ENCODE peak calls at places on chromosome 13, in ten cellular contexts. S is epithelial cell of esophagus; M is spleen; W is CD8-positive, alpha-beta T cell; C is dorsolateral prefrontal cortex; B is uterus; A is AG09309; L is osteoblast; O is ovary; Y is astrocyte of the cerebellum. R is an unnamed sample.

GRCh38 chr13:20118268-20119140 is 42.3 kb downstream of the GJA3 start:
- DNase-seq in M (peak; percentile 80), B (peak; percentile 48), A (no peak), S (peak; percentile 17), C (no peak), L (peak; percentile 89), W (peak; percentile 47), Y (no peak), O (peak; percentile 55), R (no peak)

GRCh38 chr13:20387441-20387971 is 138.2 kb downstream of the CRYL1 start:
- DNase-seq in C (no peak), O (no peak), W (no peak), B (no peak), M (no peak), S (peak; percentile 98), A (no peak), L (peak; percentile 87), Y (no peak), R (no peak)

GRCh38 chr13:85362980-85363379 is 436.2 kb downstream of the SLITRK6 start:
- DNase-seq in M (no peak), B (no peak), S (no peak), W (no peak), A (no peak), L (no peak), O (no peak), Y (no peak), C (no peak), R (no peak)

GRCh38 chr13:20544186-20544914 is 18.7 kb upstream of the CRYL1 start:
- DNase-seq in W (no peak), L (no peak), S (no peak), Y (no peak), B (no peak), A (no peak), O (no peak), M (no peak), C (no peak), R (no peak)

GRCh38 chr13:46866150-46866549 is 30.7 kb downstream of the HTR2A start:
- DNase-seq in M (no peak), C (no peak), A (peak; percentile 8), Y (no peak), S (peak; percentile 72), B (peak; percentile 15), W (no peak), L (no peak), O (no peak), R (peak; percentile 21)

GRCh38 chr13:36420437-36420891 is 11.8 kb upstream of the CCNA1 start:
- DNase-seq in W (peak; percentile 57), C (peak; percentile 61), L (peak; percentile 85), B (peak; percentile 79), O (peak; percentile 68), Y (peak; percentile 61), S (peak; percentile 76), A (peak; percentile 24), M (peak; percentile 81), R (peak; percentile 86)

GRCh38 chr13:86476656-86477055 is 677.4 kb upstream of the SLITRK6 start:
- DNase-seq in O (no peak), M (no peak), Y (no peak), W (no peak), C (no peak), L (no peak), A (no peak), S (no peak), B (no peak), R (no peak)

GRCh38 chr13:22700488-22700887 is 480.3 kb upstream of the SGCG start:
- DNase-seq in W (no peak), C (no peak), O (no peak), Y (no peak), B (no peak), M (no peak), L (no peak), A (no peak), S (no peak), R (no peak)

GRCh38 chr13:111353508-111353907 is 33.1 kb downstream of the TEX29 start:
- DNase-seq in S (no peak), M (no peak), C (no peak), Y (no peak), B (no peak), W (no peak), L (no peak), A (no peak), O (no peak), R (no peak)

GRCh38 chr13:111359930-111360329 is 39.5 kb downstream of the TEX29 start:
- DNase-seq in S (no peak), A (no peak), C (no peak), L (no peak), M (no peak), B (no peak), Y (no peak), O (no peak), W (no peak), R (no peak)

GRCh38 chr13:111360452-111360851 is 40.0 kb downstream of the TEX29 start:
- DNase-seq in A (no peak), O (no peak), L (no peak), M (no peak), B (no peak), W (no peak), S (no peak), C (no peak), Y (no peak), R (no peak)

GRCh38 chr13:111359237-111359915 is 38.9 kb downstream of the TEX29 start:
- DNase-seq in O (no peak), A (no peak), S (no peak), M (no peak), B (no peak), W (no peak), L (no peak), C (no peak), Y (no peak), R (no peak)

GRCh38 chr13:111354789-111355188 is 34.3 kb downstream of the TEX29 start:
- DNase-seq in S (no peak), W (no peak), L (no peak), O (no peak), B (no peak), A (no peak), Y (no peak), C (no peak), M (no peak), R (no peak)
- TF ChIP-seq CTCF in S (no peak), W (no peak), L (no peak), O (no peak), B (no peak), A (no peak), Y (no peak), C (no peak), M (no peak), R (no peak)

GRCh38 chr13:28817204-28817603 is 2.9 kb upstream of the MTUS2 start:
- DNase-seq in Y (no peak), L (peak; percentile 13), B (no peak), C (no peak), S (no peak), O (no peak), A (no peak), W (no peak), M (no peak), R (no peak)

GRCh38 chr13:28822161-28822560 is 2.0 kb downstream of the MTUS2 start:
- DNase-seq in Y (no peak), W (no peak), B (no peak), M (no peak), A (no peak), O (no peak), L (peak; percentile 34), C (no peak), S (no peak), R (no peak)

GRCh38 chr13:28819046-28819747 is 942 bp upstream of the MTUS2 start:
- DNase-seq in S (peak; percentile 21), B (peak; percentile 19), L (no peak), M (no peak), Y (no peak), O (no peak), W (no peak), A (no peak), C (no peak), R (no peak)

GRCh38 chr13:28820099-28821051 is at the start of gene MTUS2:
- DNase-seq in Y (no peak), C (no peak), S (peak; percentile 18), B (no peak), O (no peak), M (no peak), A (no peak), L (peak; percentile 34), W (no peak), R (no peak)

DNA sequence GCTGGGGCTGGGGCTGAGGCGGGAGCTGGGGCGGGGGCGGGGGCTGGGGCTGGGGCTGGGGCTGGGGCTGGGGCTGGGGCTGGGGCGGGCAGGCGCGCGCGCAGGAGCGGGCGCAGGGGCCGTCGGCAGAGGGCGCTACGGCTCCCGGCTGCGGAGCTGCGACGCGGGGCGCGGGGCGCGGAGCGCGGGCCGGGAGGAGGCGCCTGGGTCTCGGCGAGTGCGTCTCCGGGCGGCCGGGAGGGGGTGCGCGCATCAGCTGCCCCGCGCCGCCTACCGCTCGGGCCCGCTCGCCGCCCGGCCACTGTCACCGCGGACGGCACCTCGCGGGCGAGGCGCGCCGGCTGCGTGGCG is 416 bp upstream of the MTUS2 start:
- DNase-seq in O (no peak), W (peak; percentile 17), Y (no peak), C (no peak), B (no peak), A (no peak), S (peak; percentile 59), L (peak; percentile 96), M (no peak), R (no peak)
- H3K4me3 ChIP-seq in O (no peak overlapping the region), W (no peak overlapping the region), Y (peak overlapping the region; percentile 28), C (peak overlapping the region; percentile 71), B (no peak overlapping the region), A (no peak overlapping the region), S (no peak overlapping the region), L (no peak overlapping the region), M (peak overlapping the region; percentile 69), R (peak overlapping the region; percentile 34)

GRCh38 chr13:96963786-96964475 is 30.3 kb downstream of the OXGR1 start:
- DNase-seq in A (no peak), L (no peak), O (no peak), S (peak; percentile 52), Y (no peak), W (no peak), C (no peak), B (no peak), M (no peak), R (no peak)

GRCh38 chr13:96966415-96967102 is 27.7 kb downstream of the OXGR1 start:
- DNase-seq in M (no peak), C (no peak), Y (no peak), S (no peak), A (no peak), B (no peak), W (no peak), L (no peak), O (no peak), R (no peak)

GRCh38 chr13:96968027-96968426 is 26.2 kb downstream of the OXGR1 start:
- DNase-seq in B (no peak), A (no peak), S (no peak), W (no peak), M (no peak), L (no peak), Y (no peak), O (no peak), C (no peak), R (no peak)

DNA sequence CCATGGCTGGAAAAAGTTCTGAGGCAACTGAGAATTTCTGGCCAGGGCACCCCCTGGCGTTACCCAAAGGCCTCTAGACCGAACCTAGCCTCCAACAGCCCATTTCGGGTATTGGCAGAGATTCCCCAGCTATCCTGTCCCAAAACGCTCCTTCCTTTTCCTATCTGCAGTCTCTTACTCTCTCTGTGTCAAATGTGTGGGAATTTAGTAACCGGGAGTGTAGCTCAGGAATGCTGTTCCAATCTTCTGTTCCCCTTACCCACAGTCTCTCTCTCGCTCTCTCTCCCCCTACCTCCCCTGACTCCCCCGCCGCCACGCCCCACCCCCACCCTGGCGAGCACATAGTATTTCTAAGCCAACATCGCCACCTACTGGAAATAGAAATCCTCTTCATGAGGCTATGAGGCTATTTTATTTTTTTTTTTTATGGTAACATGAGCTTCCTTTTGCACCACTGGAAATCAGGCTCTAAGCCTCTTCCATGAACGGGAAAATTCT is 27.0 kb downstream of the OXGR1 start:
- DNase-seq in C (no peak), Y (no peak), L (no peak), O (no peak), A (no peak), B (no peak), M (no peak), W (no peak), S (peak; percentile 6), R (no peak)
- TF ChIP-seq CTCF in C (peak; percentile 8), Y (no peak), L (no peak), O (no peak), A (no peak), B (no peak), M (no peak), W (no peak), S (no peak), R (no peak)

GRCh38 chr13:98798849-98799645 is 46.6 kb upstream of the SLC15A1 start:
- DNase-seq in W (no peak), C (no peak), M (no peak), A (peak; percentile 84), B (no peak), O (no peak), Y (peak; percentile 29), L (peak; percentile 80), S (no peak), R (no peak)
- H3K4me3 ChIP-seq in W (no peak overlapping the region), C (no peak overlapping the region), M (no peak overlapping the region), A (no peak overlapping the region), B (no peak overlapping the region), O (no peak overlapping the region), Y (no peak overlapping the region), L (no peak overlapping the region), S (no peak overlapping the region), R (no peak overlapping the region)